ENCODE peak calls at places on chromosomes 4 and X, in seven cellular contexts. One of them, this sample, is unnamed.

GRCh38 chr4:144202091-144202490 is 61.6 kb upstream of the GYPA start:
- DNase-seq in fibroblast of lung: no peak
- DNase-seq in NCI-H1436: no peak
- DNase-seq in NAMALWA: no peak
- DNase-seq in dermis blood vessel endothelial cell: no peak
- DNase-seq in DMS153: no peak
- DNase-seq in ACHN: no peak
- DNase-seq in this sample: no peak

GRCh38 chrX:11212741-11213140 is 80.5 kb upstream of the AMELX start:
- DNase-seq in NAMALWA: no peak
- DNase-seq in dermis blood vessel endothelial cell: no peak
- DNase-seq in ACHN: no peak
- DNase-seq in fibroblast of lung: no peak
- DNase-seq in DMS153: no peak
- DNase-seq in NCI-H1436: no peak
- DNase-seq in this sample: peak; percentile 29

GRCh38 chr4:93199492-93199891 is 629.1 kb upstream of the ATOH1 start:
- DNase-seq in fibroblast of lung: peak; percentile 31
- DNase-seq in NCI-H1436: peak; percentile 54
- DNase-seq in dermis blood vessel endothelial cell: peak; percentile 13
- DNase-seq in ACHN: peak; percentile 32
- DNase-seq in DMS153: peak; percentile 10
- DNase-seq in NAMALWA: peak; percentile 68
- DNase-seq in this sample: peak; percentile 80

GRCh38 chr4:15707363-15707715 is 4.5 kb downstream of the BST1 start:
- DNase-seq in NCI-H1436: no peak
- DNase-seq in dermis blood vessel endothelial cell: no peak
- DNase-seq in ACHN: no peak
- DNase-seq in fibroblast of lung: no peak
- DNase-seq in DMS153: no peak
- DNase-seq in NAMALWA: no peak
- DNase-seq in this sample: no peak

GRCh38 chr4:105835177-105835576 is 60.1 kb upstream of the NPNT start:
- DNase-seq in NAMALWA: no peak
- DNase-seq in dermis blood vessel endothelial cell: no peak
- DNase-seq in fibroblast of lung: no peak
- DNase-seq in DMS153: no peak
- DNase-seq in ACHN: no peak
- DNase-seq in NCI-H1436: no peak
- DNase-seq in this sample: no peak

GRCh38 chrX:134287356-134287755 is 50.4 kb downstream of the CCDC160 start:
- DNase-seq in NCI-H1436: no peak
- DNase-seq in fibroblast of lung: no peak
- DNase-seq in DMS153: no peak
- DNase-seq in ACHN: no peak
- DNase-seq in NAMALWA: no peak
- DNase-seq in dermis blood vessel endothelial cell: no peak
- DNase-seq in this sample: no peak

GRCh38 chr4:114773341-114773740 is 174.7 kb downstream of the UGT8 start:
- DNase-seq in ACHN: no peak
- DNase-seq in NAMALWA: no peak
- DNase-seq in NCI-H1436: no peak
- DNase-seq in fibroblast of lung: no peak
- DNase-seq in dermis blood vessel endothelial cell: no peak
- DNase-seq in DMS153: peak; percentile 28
- DNase-seq in this sample: no peak

GRCh38 chrX:44223150-44223549 is 120.3 kb downstream of the EFHC2 start:
- DNase-seq in NAMALWA: no peak
- DNase-seq in DMS153: no peak
- DNase-seq in dermis blood vessel endothelial cell: peak; percentile 5
- DNase-seq in NCI-H1436: no peak
- DNase-seq in ACHN: peak; percentile 4
- DNase-seq in fibroblast of lung: peak; percentile 77
- DNase-seq in this sample: no peak

GRCh38 chr4:25970241-25970675 is 56.2 kb downstream of the SMIM20 start:
- DNase-seq in NAMALWA: no peak
- DNase-seq in DMS153: no peak
- DNase-seq in NCI-H1436: no peak
- DNase-seq in fibroblast of lung: peak; percentile 23
- DNase-seq in dermis blood vessel endothelial cell: no peak
- DNase-seq in ACHN: no peak
- DNase-seq in this sample: no peak

GRCh38 chrX:154818916-154819770 is 13.9 kb upstream of the MPP1 start:
- DNase-seq in NAMALWA: peak; percentile 51
- DNase-seq in dermis blood vessel endothelial cell: peak; percentile 44
- DNase-seq in fibroblast of lung: no peak
- DNase-seq in DMS153: no peak
- DNase-seq in NCI-H1436: no peak
- DNase-seq in ACHN: no peak
- DNase-seq in this sample: no peak

GRCh38 chr4:157172011-157172410 is 48.5 kb upstream of the GRIA2 start:
- DNase-seq in NAMALWA: no peak
- DNase-seq in ACHN: peak; percentile 16
- DNase-seq in fibroblast of lung: peak; percentile 23
- DNase-seq in NCI-H1436: no peak
- DNase-seq in dermis blood vessel endothelial cell: peak; percentile 1
- DNase-seq in DMS153: no peak
- DNase-seq in this sample: no peak

GRCh38 chr4:160546201-160546600 is 1443.3 kb downstream of the RAPGEF2 start:
- DNase-seq in ACHN: no peak
- DNase-seq in NCI-H1436: no peak
- DNase-seq in fibroblast of lung: no peak
- DNase-seq in NAMALWA: no peak
- DNase-seq in dermis blood vessel endothelial cell: no peak
- DNase-seq in DMS153: no peak
- DNase-seq in this sample: no peak

GRCh38 chr4:16217300-16218051 is 8.8 kb downstream of the TAPT1 start:
- DNase-seq in NAMALWA: peak; percentile 40
- DNase-seq in ACHN: no peak
- DNase-seq in fibroblast of lung: no peak
- DNase-seq in DMS153: no peak
- DNase-seq in NCI-H1436: no peak
- DNase-seq in dermis blood vessel endothelial cell: no peak
- DNase-seq in this sample: no peak

GRCh38 chr4:55125763-55126541 is 557 bp upstream of the KDR start:
- DNase-seq in ACHN: no peak
- DNase-seq in NAMALWA: no peak
- DNase-seq in dermis blood vessel endothelial cell: peak; percentile 41
- DNase-seq in fibroblast of lung: peak; percentile 27
- DNase-seq in DMS153: no peak
- DNase-seq in NCI-H1436: no peak
- DNase-seq in this sample: no peak

GRCh38 chr4:145177511-145177905 is 2.9 kb downstream of the OTUD4 start:
- DNase-seq in NAMALWA: no peak
- DNase-seq in NCI-H1436: no peak
- DNase-seq in fibroblast of lung: peak; percentile 49
- DNase-seq in DMS153: no peak
- DNase-seq in ACHN: peak; percentile 10
- DNase-seq in dermis blood vessel endothelial cell: peak; percentile 69
- DNase-seq in this sample: no peak

GRCh38 chrX:150092549-150092948 is 154.3 kb upstream of the EOLA2 start:
- DNase-seq in fibroblast of lung: no peak
- DNase-seq in NCI-H1436: peak; percentile 5
- DNase-seq in NAMALWA: no peak
- DNase-seq in ACHN: no peak
- DNase-seq in DMS153: no peak
- DNase-seq in dermis blood vessel endothelial cell: no peak
- DNase-seq in this sample: no peak